ENCODE peak calls at places on chromosomes 11 and 22, in four cellular contexts. One of them, this sample, is unnamed.

GRCh38 chr11:82796970-82797594 is 63.4 kb upstream of the FAM181B start:
- DNase-seq in ELR: no peak
- DNase-seq in LoVo: no peak
- DNase-seq in NCI-H1930: no peak
- DNase-seq in this sample: no peak

GRCh38 chr11:96109265-96110030 is 185.5 kb upstream of the MTMR2 start:
- DNase-seq in ELR: no peak
- DNase-seq in LoVo: no peak
- DNase-seq in NCI-H1930: no peak
- DNase-seq in this sample: no peak

GRCh38 chr11:444397-445144 is 2.8 kb upstream of the ANO9 start:
- DNase-seq in ELR: peak
- DNase-seq in LoVo: no peak
- DNase-seq in NCI-H1930: no peak
- DNase-seq in this sample: no peak

GRCh38 chr11:72038491-72038890 is 39.8 kb downstream of the IL18BP start:
- DNase-seq in ELR: no peak
- DNase-seq in LoVo: no peak
- DNase-seq in NCI-H1930: no peak
- DNase-seq in this sample: no peak

GRCh38 chr11:69524291-69524882 is 42.9 kb downstream of the LINC01488 start:
- DNase-seq in ELR: peak
- DNase-seq in LoVo: no peak
- DNase-seq in NCI-H1930: no peak
- DNase-seq in this sample: no peak

GRCh38 chr22:24230911-24231656 is 13.8 kb downstream of the GGT5 start:
- DNase-seq in ELR: peak
- DNase-seq in LoVo: peak
- DNase-seq in NCI-H1930: no peak
- DNase-seq in this sample: peak

GRCh38 chr11:18773104-18773503 is 18.5 kb downstream of the PTPN5 start:
- DNase-seq in ELR: no peak
- DNase-seq in LoVo: no peak
- DNase-seq in NCI-H1930: no peak
- DNase-seq in this sample: no peak

GRCh38 chr11:63871962-63872832 is 33.3 kb downstream of the MARK2 start:
- DNase-seq in ELR: peak
- DNase-seq in LoVo: peak
- DNase-seq in NCI-H1930: no peak
- DNase-seq in this sample: peak

GRCh38 chr11:112655386-112655785 is 305.8 kb upstream of the NCAM1 start:
- DNase-seq in ELR: peak
- DNase-seq in LoVo: no peak
- DNase-seq in NCI-H1930: no peak
- DNase-seq in this sample: no peak

GRCh38 chr11:109371444-109372176 is 50.4 kb upstream of the C11orf87 start:
- DNase-seq in ELR: peak
- DNase-seq in LoVo: no peak
- DNase-seq in NCI-H1930: no peak
- DNase-seq in this sample: no peak

GRCh38 chr22:36333632-36334031 is 54.1 kb downstream of the MYH9 start:
- DNase-seq in ELR: no peak
- DNase-seq in LoVo: no peak
- DNase-seq in NCI-H1930: no peak
- DNase-seq in this sample: no peak

GRCh38 chr22:44341431-44342346 is 28.9 kb upstream of the SHISAL1 start:
- DNase-seq in ELR: no peak
- DNase-seq in LoVo: no peak
- DNase-seq in NCI-H1930: no peak
- DNase-seq in this sample: no peak

GRCh38 chr11:6199174-6199810 is at the start of gene OR52W1:
- DNase-seq in ELR: no peak
- DNase-seq in LoVo: no peak
- DNase-seq in NCI-H1930: no peak
- DNase-seq in this sample: no peak

GRCh38 chr11:415640-416041 is 842 bp upstream of the SIGIRR start:
- DNase-seq in ELR: no peak
- DNase-seq in LoVo: no peak
- DNase-seq in NCI-H1930: no peak
- DNase-seq in this sample: no peak

GRCh38 chr11:110128161-110128560 is 35.0 kb downstream of the ZC3H12C start:
- DNase-seq in ELR: no peak
- DNase-seq in LoVo: no peak
- DNase-seq in NCI-H1930: peak
- DNase-seq in this sample: no peak

GRCh38 chr11:9577032-9577431 is 3.6 kb downstream of the WEE1 start:
- DNase-seq in ELR: no peak
- DNase-seq in LoVo: no peak
- DNase-seq in NCI-H1930: no peak
- DNase-seq in this sample: no peak

GRCh38 chr11:15034687-15035267 is 38.6 kb upstream of the CALCB start:
- DNase-seq in ELR: no peak
- DNase-seq in LoVo: no peak
- DNase-seq in NCI-H1930: no peak
- DNase-seq in this sample: no peak

GRCh38 chr22:46581580-46582244 is 38.5 kb upstream of the GRAMD4 start:
- DNase-seq in ELR: no peak
- DNase-seq in LoVo: no peak
- DNase-seq in NCI-H1930: no peak
- DNase-seq in this sample: no peak

GRCh38 chr11:63613517-63614135 is 607 bp downstream of the PLAAT3 start:
- DNase-seq in ELR: peak
- DNase-seq in LoVo: peak
- DNase-seq in NCI-H1930: peak
- DNase-seq in this sample: no peak

GRCh38 chr11:123616505-123617198 is 37.8 kb downstream of the SCN3B start:
- DNase-seq in ELR: no peak
- DNase-seq in LoVo: no peak
- DNase-seq in NCI-H1930: no peak
- DNase-seq in this sample: no peak

GRCh38 chr22:23067023-23067650 is 3.2 kb upstream of the GNAZ start:
- DNase-seq in ELR: no peak
- DNase-seq in LoVo: no peak
- DNase-seq in NCI-H1930: no peak
- DNase-seq in this sample: no peak

GRCh38 chr11:112795142-112795815 is 165.9 kb upstream of the NCAM1 start:
- DNase-seq in ELR: peak
- DNase-seq in LoVo: peak
- DNase-seq in NCI-H1930: no peak
- DNase-seq in this sample: peak